ENCODE peak calls at places on chromosomes 7 and 10, in eight cellular contexts. One of them, this sample, is unnamed.

GRCh38 chr10:4941540-4942330 is 21.5 kb upstream of the AKR1C1 start:
- DNase-seq in H54: no peak
- DNase-seq in fibroblast of gingiva: peak; percentile 55
- DNase-seq in central memory CD4-positive, alpha-beta T cell: no peak
- DNase-seq in AG08396: no peak
- DNase-seq in NCI-H1930: no peak
- DNase-seq in tibial artery: no peak
- DNase-seq in naive B cell: no peak
- DNase-seq in this sample: no peak

GRCh38 chr7:1264345-1265280 is 31.9 kb downstream of the UNCX start:
- DNase-seq in H54: no peak
- DNase-seq in fibroblast of gingiva: no peak
- DNase-seq in central memory CD4-positive, alpha-beta T cell: no peak
- DNase-seq in AG08396: no peak
- DNase-seq in NCI-H1930: no peak
- DNase-seq in tibial artery: no peak
- DNase-seq in naive B cell: no peak
- DNase-seq in this sample: no peak

GRCh38 chr7:80581472-80581871 is 57.0 kb upstream of the CD36 start:
- DNase-seq in H54: no peak
- DNase-seq in fibroblast of gingiva: no peak
- DNase-seq in central memory CD4-positive, alpha-beta T cell: no peak
- DNase-seq in AG08396: no peak
- DNase-seq in NCI-H1930: no peak
- DNase-seq in tibial artery: no peak
- DNase-seq in naive B cell: no peak
- DNase-seq in this sample: no peak

GRCh38 chr7:131231381-131232220 is 96.1 kb upstream of the MKLN1 start:
- DNase-seq in H54: no peak
- DNase-seq in fibroblast of gingiva: peak; percentile 55
- DNase-seq in central memory CD4-positive, alpha-beta T cell: peak; percentile 85
- DNase-seq in AG08396: peak; percentile 37
- DNase-seq in NCI-H1930: no peak
- DNase-seq in tibial artery: peak; percentile 67
- DNase-seq in naive B cell: peak; percentile 80
- DNase-seq in this sample: peak; percentile 66

GRCh38 chr7:337567-337951 is 47.6 kb downstream of the FOXL3 start:
- DNase-seq in H54: no peak
- DNase-seq in fibroblast of gingiva: no peak
- DNase-seq in central memory CD4-positive, alpha-beta T cell: no peak
- DNase-seq in AG08396: no peak
- DNase-seq in NCI-H1930: no peak
- DNase-seq in tibial artery: no peak
- DNase-seq in naive B cell: no peak
- DNase-seq in this sample: no peak

GRCh38 chr7:30116771-30117170 is 18.0 kb upstream of the MTURN start:
- DNase-seq in H54: no peak
- DNase-seq in fibroblast of gingiva: peak; percentile 60
- DNase-seq in central memory CD4-positive, alpha-beta T cell: no peak
- DNase-seq in AG08396: peak; percentile 28
- DNase-seq in NCI-H1930: no peak
- DNase-seq in tibial artery: peak; percentile 81
- DNase-seq in naive B cell: no peak
- DNase-seq in this sample: no peak

GRCh38 chr10:58480321-58480720 is 32.4 kb upstream of the BICC1 start:
- DNase-seq in H54: no peak
- DNase-seq in fibroblast of gingiva: no peak
- DNase-seq in central memory CD4-positive, alpha-beta T cell: no peak
- DNase-seq in AG08396: no peak
- DNase-seq in NCI-H1930: no peak
- DNase-seq in tibial artery: no peak
- DNase-seq in naive B cell: no peak
- DNase-seq in this sample: no peak

GRCh38 chr7:113404245-113404644 is 285.9 kb upstream of the SMIM30 start:
- DNase-seq in H54: no peak
- DNase-seq in fibroblast of gingiva: no peak
- DNase-seq in central memory CD4-positive, alpha-beta T cell: no peak
- DNase-seq in AG08396: no peak
- DNase-seq in NCI-H1930: no peak
- DNase-seq in tibial artery: no peak
- DNase-seq in naive B cell: no peak
- DNase-seq in this sample: no peak

GRCh38 chr10:130795819-130796218 is 515.7 kb downstream of the TCERG1L start:
- DNase-seq in H54: no peak
- DNase-seq in fibroblast of gingiva: no peak
- DNase-seq in central memory CD4-positive, alpha-beta T cell: no peak
- DNase-seq in AG08396: no peak
- DNase-seq in NCI-H1930: no peak
- DNase-seq in tibial artery: no peak
- DNase-seq in naive B cell: no peak
- DNase-seq in this sample: no peak

GRCh38 chr7:65832281-65832680 is 40.6 kb upstream of the VKORC1L1 start:
- DNase-seq in H54: no peak
- DNase-seq in fibroblast of gingiva: no peak
- DNase-seq in central memory CD4-positive, alpha-beta T cell: no peak
- DNase-seq in AG08396: peak; percentile 12
- DNase-seq in NCI-H1930: no peak
- DNase-seq in tibial artery: no peak
- DNase-seq in naive B cell: no peak
- DNase-seq in this sample: peak; percentile 13

GRCh38 chr10:28878236-28878970 is 201.1 kb downstream of the BAMBI start:
- DNase-seq in H54: no peak
- DNase-seq in fibroblast of gingiva: no peak
- DNase-seq in central memory CD4-positive, alpha-beta T cell: no peak
- DNase-seq in AG08396: no peak
- DNase-seq in NCI-H1930: no peak
- DNase-seq in tibial artery: no peak
- DNase-seq in naive B cell: no peak
- DNase-seq in this sample: no peak

GRCh38 chr7:44148961-44149550 is 7.9 kb upstream of the MYL7 start:
- DNase-seq in H54: no peak
- DNase-seq in fibroblast of gingiva: no peak
- DNase-seq in central memory CD4-positive, alpha-beta T cell: no peak
- DNase-seq in AG08396: no peak
- DNase-seq in NCI-H1930: no peak
- DNase-seq in tibial artery: peak; percentile 37
- DNase-seq in naive B cell: no peak
- DNase-seq in this sample: no peak

This sample was measured in stimulated activated naive CD8-positive, alpha-beta T cell treated with anti-CD3 and anti-CD28 coated beads, Interleukin-15, Interleukin-2, amounts not matched to agents 100 U/mL and 50 U/mL, for 24 hours.